ENCODE peak calls at places on chromosomes 2 and 18, in six cellular contexts. P is fibroblast of lung, U is H9, B is type B pancreatic cell, V is right atrium auricular region, F is cardiac fibroblast. D is an unnamed sample.
A peak's percentile ranks its signal among the peaks of the same experiment; 100 is the strongest.

GRCh38 chr2:11829947-11830707 is 83.7 kb downstream of the LPIN1 start:
- DNase-seq in F (peak; percentile 98), V (peak; percentile 77), P (peak; percentile 99), B (peak; percentile 87), U (peak; percentile 90), D (peak; percentile 92)

GRCh38 chr18:70384181-70384790 is 95.4 kb downstream of the SOCS6 start:
- DNase-seq in U (no peak), F (peak; percentile 93), P (peak; percentile 96), B (no peak), V (no peak), D (peak; percentile 19)

GRCh38 chr2:946073-947005 is 4.3 kb upstream of the SNTG2 start:
- DNase-seq in B (no peak), V (no peak), P (no peak), F (no peak), U (no peak), D (no peak)

GRCh38 chr2:172098650-172099471 is 3.8 kb downstream of the DLX2 start:
- DNase-seq in F (peak; percentile 78), P (peak; percentile 76), B (peak; percentile 80), V (peak; percentile 58), U (no peak), D (no peak)

GRCh38 chr18:48408727-48409590 is at the start of gene ZBTB7C:
- DNase-seq in B (no peak), P (peak; percentile 24), U (no peak), V (no peak), F (no peak), D (no peak)

GRCh38 chr2:44996356-44996755 is 12.9 kb downstream of the SIX2 start:
- DNase-seq in U (no peak), B (no peak), V (no peak), F (no peak), P (no peak), D (no peak)

GRCh38 chr2:120984452-120985173 is 248.9 kb downstream of the GLI2 start:
- DNase-seq in F (no peak), B (no peak), U (no peak), V (no peak), P (no peak), D (no peak)

GRCh38 chr18:61079714-61080113 is 253.5 kb upstream of the CDH20 start:
- DNase-seq in V (no peak), P (no peak), F (no peak), U (no peak), B (no peak), D (no peak)

GRCh38 chr2:230794472-230794871 is 70.3 kb upstream of the ITM2C start:
- DNase-seq in P (peak; percentile 52), F (peak; percentile 61), B (no peak), U (no peak), V (no peak), D (no peak)

DNA sequence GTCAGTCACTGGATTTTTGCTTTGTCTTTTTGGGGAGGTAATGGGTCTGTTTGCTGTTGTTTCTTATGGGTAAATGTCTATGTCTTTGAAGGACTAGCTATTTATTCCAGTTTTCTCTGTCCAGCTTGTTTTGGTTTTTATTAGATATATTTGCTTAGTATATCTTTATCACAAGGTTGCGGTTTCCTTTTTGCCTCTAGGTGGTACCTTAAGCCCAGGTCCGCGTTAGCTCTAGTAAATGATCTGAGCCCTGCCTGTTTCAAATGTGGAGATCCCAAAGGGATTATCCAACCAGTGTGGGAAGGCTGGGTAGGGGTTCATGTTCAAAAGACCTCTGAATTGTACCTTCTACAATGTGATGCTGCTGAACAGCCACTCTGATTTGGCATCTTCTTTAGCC is 114.5 kb downstream of the MYO3B start:
- DNase-seq in V (no peak), P (no peak), U (no peak), B (no peak), F (no peak), D (no peak)
- TF ChIP-seq CTCF in V (no peak), P (no peak), U (peak; percentile 45), B (no peak), F (no peak), D (no peak)

GRCh38 chr2:96412307-96413066 is 76.9 kb downstream of the NCAPH start:
- DNase-seq in F (no peak), V (peak; percentile 34), U (no peak), B (no peak), P (peak; percentile 5), D (no peak)

GRCh38 chr2:96407041-96407918 is 71.7 kb downstream of the NCAPH start:
- DNase-seq in P (peak; percentile 74), F (peak; percentile 85), B (no peak), V (peak; percentile 76), U (peak; percentile 84), D (peak; percentile 41)

GRCh38 chr2:96407919-96408550 is 72.5 kb downstream of the NCAPH start:
- DNase-seq in U (no peak), P (no peak), F (no peak), V (peak; percentile 58), B (no peak), D (no peak)

GRCh38 chr2:96409543-96410184 is 74.1 kb downstream of the NCAPH start:
- DNase-seq in F (peak; percentile 15), U (no peak), B (no peak), P (peak; percentile 64), V (no peak), D (no peak)

DNA sequence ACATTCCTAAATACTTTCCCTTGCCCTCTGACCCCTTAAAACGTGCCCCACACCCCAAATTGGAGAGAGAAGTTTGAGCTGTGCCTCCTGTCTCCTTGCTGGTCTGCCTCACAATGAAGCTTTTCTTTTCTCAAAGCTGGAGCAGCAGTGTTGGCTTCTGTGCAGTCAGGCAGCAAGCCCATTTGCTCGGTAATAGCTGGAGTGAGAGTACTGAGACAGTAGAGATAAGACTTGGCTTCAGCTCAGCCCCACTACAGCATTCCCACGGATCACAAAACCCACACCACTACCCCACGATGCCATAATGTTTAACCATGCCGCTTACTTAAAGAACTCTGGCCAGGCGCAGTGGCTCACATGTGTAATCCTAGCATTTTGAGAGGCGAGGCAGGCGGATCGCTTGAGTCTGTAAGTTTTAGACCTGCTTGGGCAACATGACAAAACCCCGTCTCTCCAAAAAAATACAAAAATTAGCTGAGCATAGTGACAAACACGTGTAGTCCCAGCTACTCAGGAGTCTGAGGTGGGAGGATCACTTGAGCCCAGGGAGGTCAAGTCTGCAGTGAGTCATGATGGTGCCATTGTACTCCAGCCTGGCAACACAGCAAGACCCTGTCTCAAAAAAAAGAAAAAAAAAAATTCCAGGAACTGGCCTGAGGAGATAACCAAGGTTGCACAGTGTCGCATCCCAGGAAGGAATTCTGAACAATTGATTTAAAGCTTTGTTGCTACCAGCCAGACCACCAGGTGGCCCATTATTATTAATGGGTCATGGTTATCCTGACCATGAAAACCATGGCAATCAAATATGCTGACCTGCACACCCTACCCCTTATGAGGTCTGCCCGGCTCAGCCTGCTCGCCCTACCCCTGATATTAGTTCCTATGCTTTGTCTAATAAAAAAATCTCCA is 73.3 kb downstream of the NCAPH start:
- DNase-seq in V (peak; percentile 79), B (no peak), P (peak; percentile 80), U (no peak), F (peak; percentile 39), D (no peak)
- TF ChIP-seq CTCF in V (peak; percentile 28), B (peak; percentile 39), P (peak; percentile 0), U (peak; percentile 10), F (peak; percentile 11), D (no peak)

GRCh38 chr2:56082665-56083064 is 101.1 kb upstream of the CCDC85A start:
- DNase-seq in F (no peak), U (no peak), P (no peak), B (no peak), V (no peak), D (no peak)

DNA sequence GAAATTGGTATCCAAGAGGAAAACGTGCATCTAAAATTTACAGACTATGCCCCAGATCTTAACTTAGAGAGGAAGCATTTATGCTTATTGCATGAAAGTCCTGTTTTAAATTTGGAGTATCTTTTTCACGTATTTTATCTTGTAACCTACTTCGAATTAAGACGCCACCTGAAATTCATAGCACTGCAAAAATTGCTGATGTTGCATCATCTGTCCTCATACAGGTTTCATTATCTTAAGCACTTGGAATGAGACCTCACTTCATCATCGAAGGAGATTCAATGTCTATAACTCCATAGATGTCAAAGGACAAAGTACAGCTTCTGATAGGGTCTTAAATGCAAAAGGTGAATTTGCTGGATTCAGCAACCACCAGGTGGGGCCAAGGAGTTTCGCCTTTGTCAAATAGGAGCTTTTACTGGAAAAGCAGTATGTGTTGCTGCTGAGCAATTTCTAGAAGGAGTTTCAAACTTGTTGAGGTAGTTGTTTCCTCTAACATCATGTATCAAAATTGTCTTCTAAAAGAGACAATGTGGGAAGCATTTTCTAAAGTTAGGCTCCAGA is 106.4 kb upstream of the CCDC85A start:
- DNase-seq in P (peak; percentile 10), F (peak; percentile 56), U (peak; percentile 48), B (no peak), V (no peak), D (no peak)
- TF ChIP-seq CTCF in P (peak; percentile 23), F (peak; percentile 58), U (peak; percentile 81), B (peak; percentile 71), V (peak; percentile 44), D (peak; percentile 21)

GRCh38 chr2:29241341-29241740 is 126.1 kb downstream of the CLIP4 start:
- DNase-seq in F (no peak), U (no peak), V (no peak), P (no peak), B (no peak), D (no peak)
- TF ChIP-seq CTCF in F (no peak), U (no peak), V (no peak), P (no peak), B (no peak), D (no peak)

GRCh38 chr2:142165790-142166189 is 35.0 kb upstream of the LRP1B start:
- DNase-seq in P (peak; percentile 49), V (no peak), B (no peak), U (peak; percentile 39), F (peak; percentile 75), D (no peak)
- TF ChIP-seq CTCF in P (peak; percentile 48), V (peak; percentile 42), B (peak; percentile 62), U (peak; percentile 73), F (peak; percentile 38), D (peak; percentile 31)

GRCh38 chr2:10221976-10222870 is 80.5 kb upstream of the HPCAL1 start:
- DNase-seq in P (no peak), F (no peak), B (no peak), U (no peak), V (no peak), D (no peak)
- TF ChIP-seq CTCF in P (no peak), F (no peak), B (no peak), U (no peak), V (no peak), D (no peak)